ENCODE peak calls at places on chromosome 11, in eight cellular contexts. V is T47D; F is endothelial cell of umbilical vein; U is A549; G is left ventricle myocardium inferior; O is stimulated activated CD4-positive, alpha-beta T cell treated with anti-CD3 and anti-CD28 coated beads, Interleukin-4, amount 100 ng/mL, for 48 hours; C is AG08396; X is glutamatergic neuron. R is an unnamed sample.

GRCh38 chr11:47359586-47359985 is 7.1 kb upstream of the MYBPC3 start:
- DNase-seq in V (no peak), F (no peak), U (no peak), G (no peak), O (no peak), C (no peak), X (no peak), R (no peak)

GRCh38 chr11:101909087-101909486 is 5.7 kb upstream of the CEP126 start:
- DNase-seq in V (no peak), F (no peak), U (no peak), G (no peak), O (no peak), C (no peak), X (no peak), R (no peak)

GRCh38 chr11:112961146-112961668 is at the start of gene NCAM1:
- DNase-seq in V (peak), F (peak), U (peak), G (peak), O (no peak), C (peak), X (peak), R (peak)

GRCh38 chr11:10900686-10901415 is 43.0 kb upstream of the ZBED5 start:
- DNase-seq in V (no peak), F (no peak), U (no peak), G (no peak), O (no peak), C (no peak), X (no peak), R (peak)

GRCh38 chr11:40338739-40339138 is 1120.7 kb downstream of the LRRC4C start:
- DNase-seq in V (no peak), F (peak), U (no peak), G (no peak), O (no peak), C (peak), X (no peak), R (peak)

GRCh38 chr11:70782401-70782913 is 384.1 kb downstream of the CTTN start:
- DNase-seq in V (no peak), F (no peak), U (no peak), G (no peak), O (no peak), C (no peak), X (no peak), R (no peak)

GRCh38 chr11:5712507-5712906 is 22.9 kb downstream of the TRIM22 start:
- DNase-seq in V (peak), F (peak), U (peak), G (no peak), O (no peak), C (no peak), X (no peak), R (no peak)

GRCh38 chr11:204587-205109 is 2.6 kb downstream of the BET1L start:
- DNase-seq in V (no peak), F (no peak), U (no peak), G (no peak), O (no peak), C (no peak), X (no peak), R (no peak)

GRCh38 chr11:83706581-83706980 is 420.4 kb upstream of the CCDC90B start:
- DNase-seq in V (no peak), F (no peak), U (no peak), G (no peak), O (no peak), C (no peak), X (no peak), R (no peak)

GRCh38 chr11:59610289-59610688 is 5.3 kb downstream of the OSBP start:
- DNase-seq in V (no peak), F (no peak), U (no peak), G (no peak), O (no peak), C (no peak), X (no peak), R (no peak)

GRCh38 chr11:74434528-74434927 is 32.8 kb downstream of the KCNE3 start:
- DNase-seq in V (no peak), F (no peak), U (no peak), G (no peak), O (no peak), C (no peak), X (no peak), R (peak)

GRCh38 chr11:67492801-67493547 is 10.1 kb downstream of the AIP start:
- DNase-seq in V (no peak), F (no peak), U (no peak), G (no peak), O (no peak), C (no peak), X (no peak), R (no peak)

GRCh38 chr11:130213143-130213978 is 53.8 kb downstream of the ST14 start:
- DNase-seq in V (peak), F (peak), U (peak), G (peak), O (peak), C (peak), X (peak), R (peak)

GRCh38 chr11:6440906-6441358 is at the start of gene HPX:
- DNase-seq in V (peak), F (no peak), U (no peak), G (no peak), O (no peak), C (no peak), X (no peak), R (no peak)

GRCh38 chr11:30533445-30533947 is 52.7 kb downstream of the MPPED2 start:
- DNase-seq in V (no peak), F (no peak), U (no peak), G (no peak), O (no peak), C (no peak), X (no peak), R (no peak)

GRCh38 chr11:34234086-34234740 is 123.6 kb downstream of the ABTB2 start:
- DNase-seq in V (peak), F (peak), U (no peak), G (no peak), O (peak), C (no peak), X (no peak), R (peak)

GRCh38 chr11:1326435-1327063 is 17.1 kb upstream of the TOLLIP start:
- DNase-seq in V (peak), F (no peak), U (no peak), G (no peak), O (no peak), C (peak), X (no peak), R (peak)

GRCh38 chr11:61917357-61918109 is at the start of gene RAB3IL1:
- DNase-seq in V (peak), F (peak), U (peak), G (peak), O (no peak), C (peak), X (peak), R (no peak)

GRCh38 chr11:118275184-118275583 is 11.1 kb upstream of the MPZL2 start:
- DNase-seq in V (peak), F (peak), U (no peak), G (no peak), O (no peak), C (no peak), X (no peak), R (no peak)

GRCh38 chr11:7673724-7674434 is 579 bp upstream of the CYB5R2 start:
- DNase-seq in V (no peak), F (no peak), U (no peak), G (no peak), O (no peak), C (peak), X (peak), R (peak)

GRCh38 chr11:76638267-76639197 is 32.0 kb downstream of the LRRC32 start:
- DNase-seq in V (no peak), F (no peak), U (no peak), G (no peak), O (no peak), C (no peak), X (no peak), R (no peak)

GRCh38 chr11:30153008-30153407 is 77.8 kb upstream of the FSHB start:
- DNase-seq in V (no peak), F (no peak), U (no peak), G (no peak), O (no peak), C (no peak), X (no peak), R (no peak)

GRCh38 chr11:1916986-1917522 is 2.4 kb upstream of the TNNT3 start:
- DNase-seq in V (no peak), F (no peak), U (no peak), G (no peak), O (no peak), C (no peak), X (no peak), R (no peak)

GRCh38 chr11:26088391-26088790 is 243.5 kb upstream of the ANO3 start:
- DNase-seq in V (no peak), F (peak), U (no peak), G (no peak), O (no peak), C (no peak), X (no peak), R (peak)

GRCh38 chr11:103552086-103552485 is 442.9 kb downstream of the DYNC2H1 start:
- DNase-seq in V (no peak), F (peak), U (no peak), G (no peak), O (no peak), C (no peak), X (no peak), R (no peak)

GRCh38 chr11:13717331-13717730 is 48.9 kb downstream of the FAR1 start:
- DNase-seq in V (no peak), F (peak), U (no peak), G (no peak), O (no peak), C (peak), X (no peak), R (peak)

GRCh38 chr11:62054484-62055121 is 69.2 kb upstream of the INCENP start:
- DNase-seq in V (peak), F (peak), U (peak), G (no peak), O (no peak), C (no peak), X (no peak), R (peak)

GRCh38 chr11:93775289-93775688 is 8.8 kb upstream of the MED17 start:
- DNase-seq in V (peak), F (peak), U (no peak), G (no peak), O (no peak), C (no peak), X (peak), R (no peak)

R was measured in HCEC 1CT.